ENCODE peak calls at places on chromosomes 16 and 17, in nine cellular contexts. Z is GM12892; L is WTC11; N is neural crest cell; I is T-helper 1 cell; H is heart left ventricle; M is HS-5; B is GM13976; P is stimulated activated CD8-positive, alpha-beta memory T cell treated with anti-CD3 and anti-CD28 coated beads, Interleukin-4, amount 100 ng/mL, for 1 hour. V is an unnamed sample.

GRCh38 chr16:31052131-31052530 is 18.8 kb downstream of the STX4 start:
- DNase-seq in H (no peak), Z (no peak), N (no peak), P (no peak), B (no peak), L (no peak), I (no peak), M (peak; percentile 96), V (no peak)

GRCh38 chr17:61635913-61636432 is 45.0 kb upstream of the NACA2 start:
- DNase-seq in B (peak; percentile 21), H (no peak), L (peak; percentile 49), P (no peak), M (peak; percentile 54), I (peak; percentile 40), Z (no peak), N (peak; percentile 51), V (peak; percentile 55)

GRCh38 chr17:78272181-78272913 is 40.9 kb downstream of the TMEM235 start:
- DNase-seq in B (no peak), P (no peak), H (peak; percentile 57), I (peak; percentile 78), Z (no peak), N (no peak), M (no peak), L (peak; percentile 67), V (peak; percentile 65)

GRCh38 chr16:19179890-19180490 is 11.9 kb downstream of the SYT17 start:
- DNase-seq in P (no peak), Z (peak; percentile 50), L (peak; percentile 63), N (peak; percentile 57), B (peak; percentile 85), I (peak; percentile 39), H (peak; percentile 54), M (no peak), V (peak; percentile 83)

GRCh38 chr17:51419476-51419875 is 159.1 kb downstream of the UTP18 start:
- DNase-seq in P (no peak), L (no peak), M (no peak), B (no peak), I (no peak), H (no peak), N (no peak), Z (no peak), V (no peak)

GRCh38 chr16:69319826-69320730 is 8.9 kb downstream of the VPS4A start:
- DNase-seq in M (no peak), P (no peak), N (no peak), B (no peak), Z (no peak), H (peak; percentile 15), L (no peak), I (no peak), V (no peak)

GRCh38 chr17:45022655-45023339 is 28.6 kb downstream of the DCAKD start:
- DNase-seq in P (no peak), H (no peak), M (no peak), B (no peak), I (no peak), Z (no peak), N (no peak), L (no peak), V (no peak)

GRCh38 chr16:12350945-12351344 is 374.4 kb downstream of the SNX29 start:
- DNase-seq in H (no peak), I (no peak), M (no peak), Z (no peak), L (peak; percentile 21), B (no peak), P (no peak), N (no peak), V (peak; percentile 20)

GRCh38 chr17:56624315-56624714 is 30.8 kb downstream of the NOG start:
- DNase-seq in H (no peak), L (no peak), P (no peak), N (no peak), B (no peak), M (no peak), I (no peak), Z (no peak), V (no peak)

GRCh38 chr16:12323007-12323699 is 346.6 kb downstream of the SNX29 start:
- DNase-seq in M (no peak), P (no peak), I (peak; percentile 64), B (peak; percentile 37), Z (no peak), H (no peak), N (no peak), L (no peak), V (peak; percentile 32)

GRCh38 chr16:59543641-59544040 is 809.5 kb upstream of the GOT2 start:
- DNase-seq in M (peak; percentile 85), B (no peak), Z (no peak), L (no peak), I (no peak), N (no peak), P (no peak), H (no peak), V (no peak)

GRCh38 chr16:57538235-57538711 is 1.9 kb upstream of the CCDC102A start:
- DNase-seq in I (peak; percentile 48), B (peak; percentile 34), N (no peak), H (no peak), L (no peak), Z (no peak), P (no peak), M (no peak), V (no peak)

GRCh38 chr17:50919321-50920040 is 53.3 kb upstream of the TOB1 start:
- DNase-seq in M (no peak), L (peak; percentile 75), H (peak; percentile 92), N (peak; percentile 64), I (peak; percentile 88), P (peak; percentile 64), Z (peak; percentile 83), B (peak; percentile 84), V (peak; percentile 86)

GRCh38 chr17:43720311-43721060 is 38.1 kb downstream of the SOST start:
- DNase-seq in L (peak; percentile 81), H (peak; percentile 86), Z (peak; percentile 82), P (peak; percentile 27), I (peak; percentile 83), B (peak; percentile 90), N (peak; percentile 60), M (no peak), V (peak; percentile 86)

GRCh38 chr17:30380106-30380420 is 1.3 kb downstream of the CPD start:
- DNase-seq in H (no peak), P (no peak), L (no peak), I (peak; percentile 19), N (no peak), Z (no peak), M (no peak), B (peak; percentile 51), V (peak; percentile 25)

V was measured in neural progenitor cell.